ENCODE peak calls at places on chromosome 12, in nine cellular contexts. W is suprapubic skin; D is cardiac muscle cell; E is CD8-positive, alpha-beta T cell; Y is kidney; J is mucosa of descending colon; K is transverse colon; L is B cell; C is stomach. S is an unnamed sample.

GRCh38 chr12:92863255-92863654 is 65.8 kb downstream of the EEA1 start:
- DNase-seq in W (no peak), E (no peak), J (no peak), D (no peak), L (no peak), K (no peak), Y (no peak), C (no peak), S (no peak)

GRCh38 chr12:109703684-109704083 is 9.9 kb upstream of the FAM222A start:
- DNase-seq in L (no peak), J (no peak), D (no peak), E (no peak), C (no peak), W (no peak), K (no peak), Y (no peak), S (no peak)

GRCh38 chr12:47828008-47828966 is 8.6 kb upstream of the HDAC7 start:
- DNase-seq in C (no peak), Y (no peak), W (no peak), J (no peak), E (no peak), K (no peak), D (no peak), L (no peak), S (no peak)

GRCh38 chr12:117226505-117226904 is 36.2 kb upstream of the FBXO21 start:
- DNase-seq in E (no peak), C (no peak), D (no peak), W (no peak), K (no peak), Y (no peak), L (no peak), J (no peak), S (no peak)

GRCh38 chr12:127014079-127014478 is 1252.9 kb upstream of the TMEM132C start:
- DNase-seq in W (no peak), L (no peak), J (no peak), K (no peak), C (no peak), D (no peak), Y (no peak), E (no peak), S (no peak)

GRCh38 chr12:11836964-11837286 is 187.5 kb downstream of the ETV6 start:
- DNase-seq in Y (no peak), D (no peak), C (no peak), L (no peak), W (no peak), J (no peak), E (no peak), K (no peak), S (no peak)

GRCh38 chr12:48813464-48814312 is 4.6 kb upstream of the CACNB3 start:
- DNase-seq in K (no peak), W (no peak), Y (no peak), C (no peak), D (no peak), E (no peak), L (no peak), J (no peak), S (no peak)

GRCh38 chr12:67358686-67359374 is 89.7 kb downstream of the CAND1 start:
- DNase-seq in D (no peak), E (no peak), L (no peak), K (no peak), C (no peak), W (no peak), Y (no peak), J (no peak), S (no peak)

GRCh38 chr12:104668274-104668718 is 211.5 kb downstream of the CHST11 start:
- DNase-seq in K (peak), J (peak), E (no peak), D (peak), W (no peak), Y (peak), L (no peak), C (no peak), S (no peak)

GRCh38 chr12:57521475-57522018 is 1.1 kb upstream of the MBD6 start:
- DNase-seq in C (peak), J (peak), W (no peak), Y (peak), L (no peak), E (no peak), D (peak), K (peak), S (peak)
- TF ChIP-seq CTCF in C (no peak), J (no peak), W (no peak), Y (no peak), L (no peak), E (no peak), D (peak), K (no peak), S (no peak)

DNA sequence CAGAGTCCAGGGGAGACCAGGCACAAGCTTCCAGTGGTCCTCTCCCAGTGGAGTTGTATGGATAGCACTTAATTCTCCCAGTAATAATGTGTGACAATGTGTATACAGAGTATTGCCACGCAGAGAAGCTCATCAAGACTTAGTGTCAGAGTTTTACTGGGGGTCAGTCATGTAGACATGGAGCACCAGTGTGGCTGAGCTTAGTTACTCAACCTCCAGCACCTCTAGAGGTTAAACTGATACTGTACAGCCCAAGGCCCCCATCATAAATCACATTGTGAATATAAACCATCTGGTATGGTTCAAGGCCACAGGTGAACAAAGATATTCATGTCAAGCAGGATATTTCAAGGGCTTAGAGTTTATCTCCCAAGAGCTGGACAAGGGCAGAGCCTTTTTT is 378.1 kb upstream of the TMPO start:
- DNase-seq in C (no peak), J (no peak), Y (no peak), L (no peak), K (no peak), D (no peak), E (no peak), W (no peak), S (no peak)
- TF ChIP-seq CTCF in C (no peak), J (no peak), Y (no peak), L (no peak), K (no peak), D (no peak), E (no peak), W (no peak), S (no peak)

DNA sequence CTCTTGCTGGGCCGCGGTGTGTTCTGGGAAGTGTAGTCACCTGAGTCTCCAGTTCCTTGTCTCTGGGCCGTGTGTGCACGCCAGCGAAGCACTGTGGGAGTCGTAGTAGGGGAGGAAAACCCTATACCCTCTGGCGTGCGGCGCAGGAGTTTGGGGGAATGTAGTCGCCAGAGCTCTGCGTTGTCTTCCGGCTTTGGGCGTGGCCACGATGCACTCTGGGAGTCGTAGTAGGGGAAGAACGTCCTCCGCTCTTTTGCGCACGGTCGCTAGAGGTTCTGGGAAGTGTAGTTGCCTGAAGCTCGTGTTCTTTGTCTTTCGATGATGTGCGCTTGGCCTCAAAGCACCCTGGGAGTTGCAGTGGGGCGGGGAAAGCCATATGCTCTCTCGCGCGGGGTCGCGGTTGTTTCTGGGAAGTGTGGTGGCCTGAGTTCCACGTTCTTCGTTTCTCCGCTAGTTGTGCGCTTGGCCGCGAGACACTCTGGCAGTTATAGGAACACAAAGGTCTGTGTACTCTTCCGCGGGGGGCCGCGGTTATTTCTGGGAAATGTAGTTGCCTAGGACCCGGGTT is 588 bp upstream of the ZNF140 start:
- DNase-seq in Y (peak), J (peak), K (peak), W (peak), C (peak), D (peak), L (peak), E (peak), S (peak)
- TF ChIP-seq CTCF in Y (no peak), J (no peak), K (no peak), W (no peak), C (no peak), D (peak), L (no peak), E (no peak), S (no peak)

GRCh38 chr12:77152623-77153193 is 87.3 kb upstream of the E2F7 start:
- DNase-seq in Y (no peak), D (peak), W (no peak), L (no peak), C (no peak), J (peak), E (no peak), K (no peak), S (no peak)
- TF ChIP-seq CTCF in Y (peak), D (peak), W (peak), L (no peak), C (peak), J (no peak), E (no peak), K (peak), S (no peak)